ENCODE peak calls at places on chromosome 5, in four cellular contexts. W is tibial artery, J is GM10248, K is HS-5. U is an unnamed sample.

GRCh38 chr5:132235340-132235739 is 7.7 kb upstream of the P4HA2 start:
- DNase-seq in K (no peak), J (no peak), W (no peak), U (no peak)

GRCh38 chr5:92916036-92916435 is 665.0 kb downstream of the NR2F1-AS1 start:
- DNase-seq in J (no peak), K (no peak), W (no peak), U (no peak)

GRCh38 chr5:149140197-149141002 is 893 bp upstream of the ABLIM3 start:
- DNase-seq in J (no peak), K (no peak), W (no peak), U (no peak)

GRCh38 chr5:30040483-30041116 is 1152.9 kb upstream of the CDH6 start:
- DNase-seq in J (peak), K (peak), W (no peak), U (no peak)

GRCh38 chr5:109589983-109590382 is 99.7 kb upstream of the MAN2A1 start:
- DNase-seq in W (no peak), K (no peak), J (no peak), U (no peak)

GRCh38 chr5:149893403-149893931 is 51.1 kb downstream of the PDE6A start:
- DNase-seq in J (no peak), W (no peak), K (no peak), U (no peak)

GRCh38 chr5:143057580-143057999 is 287.4 kb downstream of the ARHGAP26 start:
- DNase-seq in K (no peak), J (peak), W (no peak), U (no peak)

GRCh38 chr5:139131881-139132480 is 66.2 kb downstream of the SIL1 start:
- DNase-seq in J (no peak), W (no peak), K (no peak), U (no peak)

GRCh38 chr5:14313986-14314690 is 171.0 kb downstream of the TRIO start:
- DNase-seq in J (no peak), K (no peak), W (no peak), U (no peak)

GRCh38 chr5:24623018-24623417 is 21.8 kb downstream of the CDH10 start:
- DNase-seq in W (no peak), J (no peak), K (no peak), U (no peak)

GRCh38 chr5:33475706-33476105 is 34.9 kb downstream of the TARS1 start:
- DNase-seq in K (no peak), J (no peak), W (no peak), U (no peak)

GRCh38 chr5:72597456-72597948 is 90.3 kb upstream of the ZNF366 start:
- DNase-seq in W (no peak), J (no peak), K (peak), U (no peak)

GRCh38 chr5:172586118-172587060 is 54.7 kb upstream of the NEURL1B start:
- DNase-seq in K (no peak), W (no peak), J (no peak), U (no peak)

GRCh38 chr5:133930061-133930823 is 38.2 kb downstream of the C5orf15 start:
- DNase-seq in W (peak), J (peak), K (no peak), U (peak)

GRCh38 chr5:142634375-142635018 is 51.4 kb downstream of the FGF1 start:
- DNase-seq in W (no peak), K (no peak), J (no peak), U (no peak)

GRCh38 chr5:10913846-10914245 is 152.8 kb upstream of the DAP start:
- DNase-seq in K (peak), W (no peak), J (no peak), U (no peak)

GRCh38 chr5:79459626-79460025 is 54.3 kb downstream of the HOMER1 start:
- DNase-seq in J (no peak), K (no peak), W (no peak), U (no peak)

GRCh38 chr5:73786043-73786831 is 160.2 kb downstream of the ARHGEF28 start:
- DNase-seq in W (no peak), J (no peak), K (no peak), U (no peak)

GRCh38 chr5:170634236-170634990 is 130.6 kb downstream of the KCNIP1 start:
- DNase-seq in W (no peak), J (no peak), K (no peak), U (no peak)

GRCh38 chr5:162995568-162995967 is 441.8 kb upstream of the CCNG1 start:
- DNase-seq in W (no peak), K (no peak), J (no peak), U (no peak)

GRCh38 chr5:167840736-167841135 is 450.7 kb upstream of the WWC1 start:
- DNase-seq in W (no peak), K (no peak), J (no peak), U (no peak)

GRCh38 chr5:111262815-111263214 is 38.6 kb downstream of the CAMK4 start:
- DNase-seq in W (no peak), J (no peak), K (no peak), U (no peak)

GRCh38 chr5:74303575-74303974 is 337.0 kb downstream of the ENC1 start:
- DNase-seq in W (no peak), K (no peak), J (no peak), U (no peak)

GRCh38 chr5:52582313-52582712 is 205.4 kb upstream of the ITGA1 start:
- DNase-seq in W (no peak), J (no peak), K (no peak), U (no peak)

GRCh38 chr5:172953776-172954189 is 5.4 kb upstream of the RPL26L1 start:
- DNase-seq in K (peak), J (no peak), W (no peak), U (no peak)

GRCh38 chr5:149486726-149487635 is 64.3 kb downstream of the CSNK1A1 start:
- DNase-seq in J (no peak), K (no peak), W (no peak), U (no peak)

GRCh38 chr5:152124413-152125082 is 199.9 kb upstream of the GLRA1 start:
- DNase-seq in J (no peak), K (no peak), W (no peak), U (no peak)

GRCh38 chr5:55533806-55534435 is 843 bp downstream of the PLPP1 start:
- DNase-seq in K (no peak), W (peak), J (peak), U (no peak)

GRCh38 chr5:14081791-14082190 is 61.4 kb upstream of the TRIO start:
- DNase-seq in J (no peak), W (no peak), K (no peak), U (no peak)

GRCh38 chr5:72883850-72884249 is 67.4 kb downstream of the TNPO1 start:
- DNase-seq in J (no peak), W (no peak), K (no peak), U (no peak)

GRCh38 chr5:74631088-74631960 is 9.2 kb downstream of the ENC1 start:
- DNase-seq in K (no peak), W (no peak), J (peak), U (no peak)

GRCh38 chr5:18744990-18745590 is 1110.8 kb downstream of the TAF11L14 start:
- DNase-seq in K (peak), W (no peak), J (no peak), U (no peak)

GRCh38 chr5:68330564-68330963 is 115.0 kb downstream of the PIK3R1 start:
- DNase-seq in K (no peak), W (no peak), J (no peak), U (no peak)

GRCh38 chr5:108753331-108753730 is 5.6 kb downstream of the FER start:
- DNase-seq in W (no peak), J (no peak), K (no peak), U (no peak)

GRCh38 chr5:148446591-148446990 is 62.8 kb downstream of the FBXO38 start:
- DNase-seq in J (no peak), W (no peak), K (no peak), U (no peak)

GRCh38 chr5:173618927-173619519 is 2.6 kb upstream of the BOD1 start:
- DNase-seq in K (peak), W (peak), J (peak), U (no peak)

GRCh38 chr5:150529555-150529954 is 21.6 kb downstream of the NDST1 start:
- DNase-seq in K (no peak), W (no peak), J (no peak), U (no peak)

U was measured in aorta.